ENCODE peak calls at places on chromosomes 6 and 20, in eight cellular contexts. One of them, this sample, is unnamed.
A peak's percentile ranks its signal among the peaks of the same experiment; 100 is the strongest.

GRCh38 chr6:70124882-70125535 is 177.9 kb downstream of the COL9A1 start:
- DNase-seq in kidney tubule cell: peak; percentile 85
- DNase-seq in activated CD4-positive, CD25-positive, alpha-beta regulatory T cell: no peak
- DNase-seq in ascending aorta: no peak
- DNase-seq in RPMI7951: peak; percentile 2
- DNase-seq in GM12865: no peak
- DNase-seq in stimulated activated CD4-positive, alpha-beta T cell treated with anti-CD3 and anti-CD28 coated beads, Interleukin-1b, Interleukin-23, amount 100 ng/mL, for 1 hour: no peak
- DNase-seq in activated naive CD8-positive, alpha-beta T cell treated with anti-CD3 and anti-CD28 coated beads, Interleukin-2, amount 50 U/mL, for 24 hours: no peak
- DNase-seq in this sample: no peak

GRCh38 chr20:41738584-41739193 is 120.5 kb upstream of the CHD6 start:
- DNase-seq in kidney tubule cell: peak; percentile 57
- DNase-seq in activated CD4-positive, CD25-positive, alpha-beta regulatory T cell: no peak
- DNase-seq in ascending aorta: no peak
- DNase-seq in RPMI7951: peak; percentile 52
- DNase-seq in GM12865: peak; percentile 55
- DNase-seq in stimulated activated CD4-positive, alpha-beta T cell treated with anti-CD3 and anti-CD28 coated beads, Interleukin-1b, Interleukin-23, amount 100 ng/mL, for 1 hour: no peak
- DNase-seq in activated naive CD8-positive, alpha-beta T cell treated with anti-CD3 and anti-CD28 coated beads, Interleukin-2, amount 50 U/mL, for 24 hours: peak; percentile 44
- DNase-seq in this sample: no peak

GRCh38 chr6:168116446-168116974 is 37.5 kb upstream of the FRMD1 start:
- DNase-seq in kidney tubule cell: no peak
- DNase-seq in activated CD4-positive, CD25-positive, alpha-beta regulatory T cell: no peak
- DNase-seq in ascending aorta: no peak
- DNase-seq in RPMI7951: no peak
- DNase-seq in GM12865: no peak
- DNase-seq in stimulated activated CD4-positive, alpha-beta T cell treated with anti-CD3 and anti-CD28 coated beads, Interleukin-1b, Interleukin-23, amount 100 ng/mL, for 1 hour: no peak
- DNase-seq in activated naive CD8-positive, alpha-beta T cell treated with anti-CD3 and anti-CD28 coated beads, Interleukin-2, amount 50 U/mL, for 24 hours: no peak
- DNase-seq in this sample: no peak

GRCh38 chr20:62629864-62630470 is 12.3 kb upstream of the SLCO4A1 start:
- DNase-seq in kidney tubule cell: no peak
- DNase-seq in activated CD4-positive, CD25-positive, alpha-beta regulatory T cell: no peak
- DNase-seq in ascending aorta: no peak
- DNase-seq in RPMI7951: no peak
- DNase-seq in GM12865: no peak
- DNase-seq in stimulated activated CD4-positive, alpha-beta T cell treated with anti-CD3 and anti-CD28 coated beads, Interleukin-1b, Interleukin-23, amount 100 ng/mL, for 1 hour: no peak
- DNase-seq in activated naive CD8-positive, alpha-beta T cell treated with anti-CD3 and anti-CD28 coated beads, Interleukin-2, amount 50 U/mL, for 24 hours: no peak
- DNase-seq in this sample: no peak

GRCh38 chr6:53439556-53439955 is 90.8 kb upstream of the ELOVL5 start:
- DNase-seq in kidney tubule cell: peak; percentile 19
- DNase-seq in activated CD4-positive, CD25-positive, alpha-beta regulatory T cell: no peak
- DNase-seq in ascending aorta: no peak
- DNase-seq in RPMI7951: no peak
- DNase-seq in GM12865: no peak
- DNase-seq in stimulated activated CD4-positive, alpha-beta T cell treated with anti-CD3 and anti-CD28 coated beads, Interleukin-1b, Interleukin-23, amount 100 ng/mL, for 1 hour: no peak
- DNase-seq in activated naive CD8-positive, alpha-beta T cell treated with anti-CD3 and anti-CD28 coated beads, Interleukin-2, amount 50 U/mL, for 24 hours: no peak
- DNase-seq in this sample: no peak

GRCh38 chr20:9583151-9583550 is 68.8 kb downstream of the LAMP5 start:
- DNase-seq in kidney tubule cell: no peak
- DNase-seq in activated CD4-positive, CD25-positive, alpha-beta regulatory T cell: no peak
- DNase-seq in ascending aorta: no peak
- DNase-seq in RPMI7951: no peak
- DNase-seq in GM12865: peak; percentile 16
- DNase-seq in stimulated activated CD4-positive, alpha-beta T cell treated with anti-CD3 and anti-CD28 coated beads, Interleukin-1b, Interleukin-23, amount 100 ng/mL, for 1 hour: no peak
- DNase-seq in activated naive CD8-positive, alpha-beta T cell treated with anti-CD3 and anti-CD28 coated beads, Interleukin-2, amount 50 U/mL, for 24 hours: no peak
- DNase-seq in this sample: no peak

GRCh38 chr6:21522007-21522758 is 71.4 kb upstream of the SOX4 start:
- DNase-seq in kidney tubule cell: no peak
- DNase-seq in activated CD4-positive, CD25-positive, alpha-beta regulatory T cell: no peak
- DNase-seq in ascending aorta: no peak
- DNase-seq in RPMI7951: no peak
- DNase-seq in GM12865: no peak
- DNase-seq in stimulated activated CD4-positive, alpha-beta T cell treated with anti-CD3 and anti-CD28 coated beads, Interleukin-1b, Interleukin-23, amount 100 ng/mL, for 1 hour: no peak
- DNase-seq in activated naive CD8-positive, alpha-beta T cell treated with anti-CD3 and anti-CD28 coated beads, Interleukin-2, amount 50 U/mL, for 24 hours: no peak
- DNase-seq in this sample: no peak

GRCh38 chr20:15900443-15900842 is 672.8 kb downstream of the KIF16B start:
- DNase-seq in kidney tubule cell: peak; percentile 8
- DNase-seq in activated CD4-positive, CD25-positive, alpha-beta regulatory T cell: no peak
- DNase-seq in ascending aorta: no peak
- DNase-seq in RPMI7951: no peak
- DNase-seq in GM12865: no peak
- DNase-seq in stimulated activated CD4-positive, alpha-beta T cell treated with anti-CD3 and anti-CD28 coated beads, Interleukin-1b, Interleukin-23, amount 100 ng/mL, for 1 hour: no peak
- DNase-seq in activated naive CD8-positive, alpha-beta T cell treated with anti-CD3 and anti-CD28 coated beads, Interleukin-2, amount 50 U/mL, for 24 hours: no peak
- DNase-seq in this sample: no peak

GRCh38 chr6:34934516-34934915 is 45.5 kb downstream of the ANKS1A start:
- DNase-seq in kidney tubule cell: no peak
- DNase-seq in activated CD4-positive, CD25-positive, alpha-beta regulatory T cell: no peak
- DNase-seq in ascending aorta: peak; percentile 94
- DNase-seq in RPMI7951: no peak
- DNase-seq in GM12865: no peak
- DNase-seq in stimulated activated CD4-positive, alpha-beta T cell treated with anti-CD3 and anti-CD28 coated beads, Interleukin-1b, Interleukin-23, amount 100 ng/mL, for 1 hour: no peak
- DNase-seq in activated naive CD8-positive, alpha-beta T cell treated with anti-CD3 and anti-CD28 coated beads, Interleukin-2, amount 50 U/mL, for 24 hours: no peak
- DNase-seq in this sample: no peak

GRCh38 chr6:16633961-16634360 is 127.3 kb downstream of the ATXN1 start:
- DNase-seq in kidney tubule cell: no peak
- DNase-seq in activated CD4-positive, CD25-positive, alpha-beta regulatory T cell: no peak
- DNase-seq in ascending aorta: no peak
- DNase-seq in RPMI7951: no peak
- DNase-seq in GM12865: no peak
- DNase-seq in stimulated activated CD4-positive, alpha-beta T cell treated with anti-CD3 and anti-CD28 coated beads, Interleukin-1b, Interleukin-23, amount 100 ng/mL, for 1 hour: no peak
- DNase-seq in activated naive CD8-positive, alpha-beta T cell treated with anti-CD3 and anti-CD28 coated beads, Interleukin-2, amount 50 U/mL, for 24 hours: no peak
- DNase-seq in this sample: no peak

GRCh38 chr6:32940656-32941411 is at the start of gene HLA-DMB:
- DNase-seq in kidney tubule cell: peak; percentile 81
- DNase-seq in activated CD4-positive, CD25-positive, alpha-beta regulatory T cell: peak; percentile 11
- DNase-seq in ascending aorta: peak; percentile 84
- DNase-seq in RPMI7951: peak; percentile 76
- DNase-seq in GM12865: peak; percentile 93
- DNase-seq in stimulated activated CD4-positive, alpha-beta T cell treated with anti-CD3 and anti-CD28 coated beads, Interleukin-1b, Interleukin-23, amount 100 ng/mL, for 1 hour: no peak
- DNase-seq in activated naive CD8-positive, alpha-beta T cell treated with anti-CD3 and anti-CD28 coated beads, Interleukin-2, amount 50 U/mL, for 24 hours: peak; percentile 34
- DNase-seq in this sample: peak; percentile 56

GRCh38 chr20:5353624-5354496 is 37.1 kb upstream of the PROKR2 start:
- DNase-seq in kidney tubule cell: peak; percentile 53
- DNase-seq in activated CD4-positive, CD25-positive, alpha-beta regulatory T cell: no peak
- DNase-seq in ascending aorta: no peak
- DNase-seq in RPMI7951: peak; percentile 70
- DNase-seq in GM12865: no peak
- DNase-seq in stimulated activated CD4-positive, alpha-beta T cell treated with anti-CD3 and anti-CD28 coated beads, Interleukin-1b, Interleukin-23, amount 100 ng/mL, for 1 hour: no peak
- DNase-seq in activated naive CD8-positive, alpha-beta T cell treated with anti-CD3 and anti-CD28 coated beads, Interleukin-2, amount 50 U/mL, for 24 hours: no peak
- DNase-seq in this sample: no peak

GRCh38 chr6:12014027-12014872 is 2.1 kb downstream of the HIVEP1 start:
- DNase-seq in kidney tubule cell: peak; percentile 65
- DNase-seq in activated CD4-positive, CD25-positive, alpha-beta regulatory T cell: no peak
- DNase-seq in ascending aorta: no peak
- DNase-seq in RPMI7951: peak; percentile 87
- DNase-seq in GM12865: no peak
- DNase-seq in stimulated activated CD4-positive, alpha-beta T cell treated with anti-CD3 and anti-CD28 coated beads, Interleukin-1b, Interleukin-23, amount 100 ng/mL, for 1 hour: no peak
- DNase-seq in activated naive CD8-positive, alpha-beta T cell treated with anti-CD3 and anti-CD28 coated beads, Interleukin-2, amount 50 U/mL, for 24 hours: no peak
- DNase-seq in this sample: no peak

GRCh38 chr6:118410001-118410400 is 138.1 kb upstream of the PLN start:
- DNase-seq in kidney tubule cell: no peak
- DNase-seq in activated CD4-positive, CD25-positive, alpha-beta regulatory T cell: no peak
- DNase-seq in ascending aorta: no peak
- DNase-seq in RPMI7951: no peak
- DNase-seq in GM12865: no peak
- DNase-seq in stimulated activated CD4-positive, alpha-beta T cell treated with anti-CD3 and anti-CD28 coated beads, Interleukin-1b, Interleukin-23, amount 100 ng/mL, for 1 hour: no peak
- DNase-seq in activated naive CD8-positive, alpha-beta T cell treated with anti-CD3 and anti-CD28 coated beads, Interleukin-2, amount 50 U/mL, for 24 hours: no peak
- DNase-seq in this sample: no peak

GRCh38 chr20:17648782-17649730 is 33.0 kb downstream of the RRBP1 start:
- DNase-seq in kidney tubule cell: peak; percentile 29
- DNase-seq in activated CD4-positive, CD25-positive, alpha-beta regulatory T cell: no peak
- DNase-seq in ascending aorta: no peak
- DNase-seq in RPMI7951: no peak
- DNase-seq in GM12865: peak; percentile 21
- DNase-seq in stimulated activated CD4-positive, alpha-beta T cell treated with anti-CD3 and anti-CD28 coated beads, Interleukin-1b, Interleukin-23, amount 100 ng/mL, for 1 hour: no peak
- DNase-seq in activated naive CD8-positive, alpha-beta T cell treated with anti-CD3 and anti-CD28 coated beads, Interleukin-2, amount 50 U/mL, for 24 hours: peak; percentile 57
- DNase-seq in this sample: no peak

GRCh38 chr6:139291813-139292619 is at the start of gene TXLNB:
- DNase-seq in kidney tubule cell: peak; percentile 56
- DNase-seq in activated CD4-positive, CD25-positive, alpha-beta regulatory T cell: peak; percentile 37
- DNase-seq in ascending aorta: peak; percentile 84
- DNase-seq in RPMI7951: peak; percentile 87
- DNase-seq in GM12865: peak; percentile 93
- DNase-seq in stimulated activated CD4-positive, alpha-beta T cell treated with anti-CD3 and anti-CD28 coated beads, Interleukin-1b, Interleukin-23, amount 100 ng/mL, for 1 hour: peak; percentile 53
- DNase-seq in activated naive CD8-positive, alpha-beta T cell treated with anti-CD3 and anti-CD28 coated beads, Interleukin-2, amount 50 U/mL, for 24 hours: peak; percentile 83
- DNase-seq in this sample: peak; percentile 41

GRCh38 chr20:417801-418342 is 9.8 kb downstream of the RBCK1 start:
- DNase-seq in kidney tubule cell: no peak
- DNase-seq in activated CD4-positive, CD25-positive, alpha-beta regulatory T cell: no peak
- DNase-seq in ascending aorta: no peak
- DNase-seq in RPMI7951: no peak
- DNase-seq in GM12865: no peak
- DNase-seq in stimulated activated CD4-positive, alpha-beta T cell treated with anti-CD3 and anti-CD28 coated beads, Interleukin-1b, Interleukin-23, amount 100 ng/mL, for 1 hour: no peak
- DNase-seq in activated naive CD8-positive, alpha-beta T cell treated with anti-CD3 and anti-CD28 coated beads, Interleukin-2, amount 50 U/mL, for 24 hours: no peak
- DNase-seq in this sample: no peak

GRCh38 chr6:17877890-17878440 is 109.5 kb downstream of the KIF13A start:
- DNase-seq in kidney tubule cell: no peak
- DNase-seq in activated CD4-positive, CD25-positive, alpha-beta regulatory T cell: no peak
- DNase-seq in ascending aorta: no peak
- DNase-seq in RPMI7951: no peak
- DNase-seq in GM12865: no peak
- DNase-seq in stimulated activated CD4-positive, alpha-beta T cell treated with anti-CD3 and anti-CD28 coated beads, Interleukin-1b, Interleukin-23, amount 100 ng/mL, for 1 hour: no peak
- DNase-seq in activated naive CD8-positive, alpha-beta T cell treated with anti-CD3 and anti-CD28 coated beads, Interleukin-2, amount 50 U/mL, for 24 hours: no peak
- DNase-seq in this sample: no peak

GRCh38 chr6:169170583-169170955 is 83.1 kb downstream of the THBS2 start:
- DNase-seq in kidney tubule cell: no peak
- DNase-seq in activated CD4-positive, CD25-positive, alpha-beta regulatory T cell: no peak
- DNase-seq in ascending aorta: no peak
- DNase-seq in RPMI7951: no peak
- DNase-seq in GM12865: no peak
- DNase-seq in stimulated activated CD4-positive, alpha-beta T cell treated with anti-CD3 and anti-CD28 coated beads, Interleukin-1b, Interleukin-23, amount 100 ng/mL, for 1 hour: no peak
- DNase-seq in activated naive CD8-positive, alpha-beta T cell treated with anti-CD3 and anti-CD28 coated beads, Interleukin-2, amount 50 U/mL, for 24 hours: no peak
- DNase-seq in this sample: no peak

This sample was measured in central memory CD8-positive, alpha-beta T cell.